ENCODE peak calls at places on chromosomes 16 and 17, in six cellular contexts. Z, V, M, P, C and Q are unnamed samples.

GRCh38 chr16:22677024-22677830 is 136.7 kb upstream of the HS3ST2 start:
- DNase-seq in Z (no peak), V (no peak), M (no peak), P (no peak), C (no peak), Q (no peak)

GRCh38 chr16:1347962-1348361 is 3.7 kb downstream of the TSR3 start:
- DNase-seq in Z (no peak), V (no peak), M (no peak), P (no peak), C (no peak), Q (no peak)

GRCh38 chr17:30165960-30166359 is 49.3 kb downstream of the NSRP1 start:
- DNase-seq in Z (no peak), V (no peak), M (no peak), P (no peak), C (no peak), Q (no peak)

GRCh38 chr16:31090540-31090939 is 1.8 kb upstream of the PRSS53 start:
- DNase-seq in Z (no peak), V (no peak), M (no peak), P (no peak), C (no peak), Q (no peak)

GRCh38 chr16:81251871-81252270 is 13.4 kb downstream of the BCO1 start:
- DNase-seq in Z (no peak), V (no peak), M (peak; percentile 71), P (no peak), C (no peak), Q (no peak)

GRCh38 chr16:11016993-11017392 is 72.6 kb downstream of the CLEC16A start:
- DNase-seq in Z (peak; percentile 77), V (no peak), M (peak; percentile 99), P (no peak), C (no peak), Q (no peak)

GRCh38 chr17:73901661-73902415 is 257.6 kb upstream of the SDK2 start:
- DNase-seq in Z (peak; percentile 83), V (peak; percentile 79), M (peak; percentile 62), P (peak; percentile 13), C (peak; percentile 47), Q (peak; percentile 87)

GRCh38 chr16:81499576-81500380 is 55.2 kb downstream of the CMIP start:
- DNase-seq in Z (peak; percentile 32), V (no peak), M (no peak), P (no peak), C (no peak), Q (no peak)

GRCh38 chr16:78072275-78072674 is 27.2 kb upstream of the WWOX start:
- DNase-seq in Z (no peak), V (no peak), M (no peak), P (no peak), C (no peak), Q (peak; percentile 72)

GRCh38 chr17:6639651-6640535 is 618 bp downstream of the KIAA0753 start:
- DNase-seq in Z (peak; percentile 67), V (peak; percentile 72), M (peak; percentile 44), P (no peak), C (no peak), Q (peak; percentile 78)

GRCh38 chr17:34406196-34406595 is 43.2 kb upstream of the CCL1 start:
- DNase-seq in Z (no peak), V (no peak), M (no peak), P (no peak), C (no peak), Q (no peak)

GRCh38 chr16:72946063-72946462 is 101.9 kb downstream of the ZFHX3 start:
- DNase-seq in Z (no peak), V (no peak), M (no peak), P (no peak), C (no peak), Q (no peak)

GRCh38 chr17:76414334-76415295 is 30.2 kb downstream of the SPHK1 start:
- DNase-seq in Z (peak; percentile 96), V (peak; percentile 21), M (peak; percentile 37), P (no peak), C (no peak), Q (peak; percentile 68)

GRCh38 chr16:70480127-70481105 is 26.0 kb downstream of the FCSK start:
- DNase-seq in Z (no peak), V (no peak), M (peak; percentile 42), P (no peak), C (no peak), Q (peak; percentile 23)

GRCh38 chr16:90083139-90083538 is 6.0 kb upstream of the PRDM7 start:
- DNase-seq in Z (no peak), V (no peak), M (no peak), P (no peak), C (no peak), Q (no peak)

GRCh38 chr16:269061-269796 is 6.5 kb downstream of the RGS11 start:
- DNase-seq in Z (peak; percentile 40), V (no peak), M (no peak), P (no peak), C (no peak), Q (no peak)

GRCh38 chr17:68450391-68450790 is 6.9 kb downstream of the WIPI1 start:
- DNase-seq in Z (no peak), V (no peak), M (no peak), P (no peak), C (no peak), Q (no peak)

GRCh38 chr17:2435181-2435741 is 34.4 kb upstream of the MNT start:
- DNase-seq in Z (no peak), V (peak; percentile 58), M (no peak), P (no peak), C (peak; percentile 64), Q (peak; percentile 74)

GRCh38 chr16:57053206-57053605 is 39.2 kb upstream of the CPNE2 start:
- DNase-seq in Z (no peak), V (no peak), M (no peak), P (no peak), C (no peak), Q (no peak)

GRCh38 chr16:29883987-29884386 is 15.4 kb downstream of the SEZ6L2 start:
- DNase-seq in Z (no peak), V (no peak), M (no peak), P (no peak), C (no peak), Q (peak; percentile 49)

GRCh38 chr17:81731271-81731670 is 19.2 kb downstream of the SLC25A10 start:
- DNase-seq in Z (no peak), V (no peak), M (no peak), P (no peak), C (no peak), Q (no peak)

GRCh38 chr17:29369831-29370735 is 20.1 kb upstream of the TAOK1 start:
- DNase-seq in Z (peak; percentile 71), V (peak; percentile 88), M (peak; percentile 80), P (no peak), C (peak; percentile 67), Q (peak; percentile 67)

GRCh38 chr17:61468263-61468907 is 16.2 kb downstream of the TBX4 start:
- DNase-seq in Z (no peak), V (no peak), M (peak; percentile 27), P (no peak), C (no peak), Q (no peak)

GRCh38 chr16:17135439-17135838 is 335.3 kb downstream of the XYLT1 start:
- DNase-seq in Z (no peak), V (no peak), M (no peak), P (no peak), C (no peak), Q (no peak)

GRCh38 chr17:78132086-78132676 is 1.6 kb downstream of the TMC8 start:
- DNase-seq in Z (peak; percentile 73), V (no peak), M (peak; percentile 58), P (peak; percentile 88), C (no peak), Q (peak; percentile 87)

GRCh38 chr17:83080641-83081560 is 1.5 kb downstream of the METRNL start:
- DNase-seq in Z (peak; percentile 82), V (peak; percentile 56), M (no peak), P (no peak), C (no peak), Q (peak; percentile 90)

GRCh38 chr16:73171380-73171779 is 123.5 kb upstream of the ZFHX3 start:
- DNase-seq in Z (no peak), V (no peak), M (peak; percentile 38), P (no peak), C (no peak), Q (peak; percentile 29)

GRCh38 chr17:13587487-13588338 is 14.0 kb downstream of the HS3ST3A1 start:
- DNase-seq in Z (no peak), V (no peak), M (no peak), P (no peak), C (no peak), Q (no peak)

GRCh38 chr16:82368041-82368440 is 198.0 kb upstream of the MPHOSPH6 start:
- DNase-seq in Z (peak; percentile 77), V (peak; percentile 52), M (peak; percentile 12), P (no peak), C (no peak), Q (peak; percentile 54)

DNA sequence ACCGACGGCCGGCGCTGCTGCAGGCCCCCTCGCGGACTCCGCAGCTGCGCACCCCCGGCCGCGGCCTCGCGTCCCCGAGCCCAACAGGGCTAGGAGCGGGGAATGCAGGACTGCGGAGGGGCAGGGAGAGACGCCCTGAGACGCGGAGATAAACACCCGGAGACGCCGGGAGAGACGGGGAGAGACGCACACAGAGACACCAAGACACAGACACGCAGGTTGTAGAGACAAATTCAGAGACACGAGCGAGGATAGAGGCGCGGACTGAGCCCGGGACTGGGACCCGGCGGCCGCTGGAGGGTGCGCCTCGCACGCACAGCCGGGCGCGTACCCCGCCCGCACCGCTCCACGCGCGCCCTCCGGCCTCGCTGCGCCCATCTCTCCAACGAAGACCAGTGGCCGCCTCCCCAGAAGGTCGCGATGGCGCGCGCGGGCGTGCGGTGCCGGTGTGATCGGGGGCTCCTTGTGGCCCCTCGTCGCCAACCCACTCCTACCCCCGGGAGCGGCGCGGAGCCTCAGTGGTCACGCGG is 902 bp downstream of the STAC2 start:
- DNase-seq in Z (no peak), V (peak; percentile 49), M (no peak), P (no peak), C (no peak), Q (peak; percentile 84)
- H3K4me3 ChIP-seq in Z (peak overlapping the region; percentile 58), V (peak overlapping the region; percentile 46), M (peak overlapping the region; percentile 24), P (no peak overlapping the region), C (peak overlapping the region; percentile 9), Q (peak overlapping the region; percentile 54)

GRCh38 chr17:35731932-35732805 is 730 bp downstream of the RASL10B start:
- DNase-seq in Z (peak; percentile 58), V (peak; percentile 47), M (no peak), P (no peak), C (no peak), Q (peak; percentile 80)
- H3K4me3 ChIP-seq in Z (peak overlapping the region; percentile 71), V (peak overlapping the region; percentile 96), M (peak overlapping the region; percentile 56), P (peak overlapping the region; percentile 33), C (peak overlapping the region; percentile 79), Q (peak overlapping the region; percentile 74)

GRCh38 chr16:51154271-51155171 is 3.5 kb upstream of the SALL1 start:
- DNase-seq in Z (peak; percentile 67), V (peak; percentile 84), M (no peak), P (no peak), C (no peak), Q (peak; percentile 84)
- H3K4me3 ChIP-seq in Z (no peak overlapping the region), V (peak overlapping the region; percentile 97), M (no peak overlapping the region), P (no peak overlapping the region), C (no peak overlapping the region), Q (peak overlapping the region; percentile 90)

DNA sequence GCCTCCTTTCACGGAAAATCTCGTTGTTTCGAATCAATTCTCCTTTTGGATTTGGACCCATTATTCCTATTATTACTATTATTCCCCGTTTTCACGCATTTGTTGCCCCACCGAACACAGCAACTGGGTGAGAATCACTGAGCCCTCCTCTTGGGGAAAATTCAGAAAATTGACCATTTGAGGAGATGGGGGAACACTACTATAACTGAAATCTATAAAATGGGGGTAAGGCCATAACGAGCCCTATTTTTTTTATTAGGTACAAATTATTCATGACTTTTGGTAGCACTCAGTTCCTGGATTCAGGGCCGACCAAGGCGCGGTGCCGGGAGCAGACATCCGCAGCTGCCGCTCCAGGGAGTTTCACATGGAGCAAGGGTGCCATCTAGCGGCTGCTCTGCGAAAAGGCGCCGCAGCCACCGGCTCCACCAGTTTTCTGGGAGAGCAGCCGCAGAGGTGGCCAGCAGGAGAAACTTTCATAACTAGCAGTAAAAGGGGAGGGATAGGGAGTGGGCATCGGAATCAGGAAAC is 3.3 kb upstream of the HOXB8 start:
- DNase-seq in Z (peak; percentile 94), V (peak; percentile 93), M (peak; percentile 78), P (peak; percentile 50), C (peak; percentile 87), Q (peak; percentile 97)
- H3K4me3 ChIP-seq in Z (no peak overlapping the region), V (no peak overlapping the region), M (no peak overlapping the region), P (no peak overlapping the region), C (no peak overlapping the region), Q (no peak overlapping the region)